ENCODE peak calls at places on chromosomes 12 and 14, in five cellular contexts. Y, B, C, P and U are unnamed samples.
A peak's percentile ranks its signal among the peaks of the same experiment; 100 is the strongest.

GRCh38 chr12:113862570-113863454 is 103.3 kb downstream of the RBM19 start:
- DNase-seq in Y (peak; percentile 96), B (peak; percentile 52), C (no peak), P (no peak), U (no peak)

GRCh38 chr12:48001426-48002178 is 2.7 kb downstream of the COL2A1 start:
- DNase-seq in Y (peak; percentile 51), B (peak; percentile 87), C (peak; percentile 74), P (peak; percentile 81), U (peak; percentile 74)

GRCh38 chr12:20268121-20268732 is 100.1 kb upstream of the PDE3A start:
- DNase-seq in Y (peak; percentile 46), B (no peak), C (no peak), P (no peak), U (no peak)

GRCh38 chr12:75478395-75478794 is 2.2 kb upstream of the GLIPR1 start:
- DNase-seq in Y (peak; percentile 46), B (no peak), C (peak; percentile 40), P (no peak), U (no peak)

GRCh38 chr12:62627181-62627580 is 160.6 kb downstream of the MON2 start:
- DNase-seq in Y (no peak), B (no peak), C (no peak), P (no peak), U (no peak)

GRCh38 chr12:106582264-106582591 is 576 bp upstream of the RFX4 start:
- DNase-seq in Y (no peak), B (no peak), C (no peak), P (peak; percentile 69), U (peak; percentile 33)

GRCh38 chr12:109752117-109753053 is 38.8 kb downstream of the FAM222A start:
- DNase-seq in Y (no peak), B (peak; percentile 25), C (no peak), P (no peak), U (no peak)

GRCh38 chr12:102107970-102108369 is 11.9 kb downstream of the NUP37 start:
- DNase-seq in Y (no peak), B (no peak), C (no peak), P (no peak), U (no peak)

GRCh38 chr14:57559561-57559960 is 65.9 kb upstream of the CCDC198 start:
- DNase-seq in Y (no peak), B (no peak), C (no peak), P (no peak), U (peak; percentile 64)

GRCh38 chr12:32496946-32497345 is 97.6 kb downstream of the FGD4 start:
- DNase-seq in Y (no peak), B (no peak), C (no peak), P (no peak), U (no peak)

GRCh38 chr14:90569606-90570462 is 173.0 kb downstream of the CALM1 start:
- DNase-seq in Y (no peak), B (no peak), C (peak; percentile 7), P (no peak), U (no peak)

GRCh38 chr12:25041006-25041741 is 92.3 kb upstream of the BCAT1 start:
- DNase-seq in Y (no peak), B (no peak), C (no peak), P (no peak), U (no peak)

GRCh38 chr14:80560800-80561199 is 349.5 kb upstream of the DIO2 start:
- DNase-seq in Y (no peak), B (no peak), C (no peak), P (no peak), U (no peak)

GRCh38 chr12:2970744-2971143 is 11.5 kb downstream of the TEAD4 start:
- DNase-seq in Y (peak; percentile 43), B (no peak), C (peak; percentile 63), P (no peak), U (no peak)

GRCh38 chr14:22977684-22978486 is 4.5 kb downstream of the AJUBA start:
- DNase-seq in Y (peak; percentile 66), B (peak; percentile 92), C (peak; percentile 57), P (peak; percentile 77), U (peak; percentile 93)

GRCh38 chr12:2384533-2385328 is 331.9 kb downstream of the CACNA1C start:
- DNase-seq in Y (peak; percentile 68), B (no peak), C (no peak), P (no peak), U (no peak)

GRCh38 chr14:106318700-106319099 is 792.3 kb downstream of the TMEM121 start:
- DNase-seq in Y (no peak), B (no peak), C (no peak), P (no peak), U (no peak)

GRCh38 chr12:11727133-11727664 is 77.7 kb downstream of the ETV6 start:
- DNase-seq in Y (no peak), B (no peak), C (no peak), P (no peak), U (no peak)

GRCh38 chr12:21814814-21815213 is 40.3 kb upstream of the KCNJ8 start:
- DNase-seq in Y (no peak), B (no peak), C (no peak), P (no peak), U (no peak)

GRCh38 chr14:61218765-61219164 is 62.4 kb downstream of the TMEM30B start:
- DNase-seq in Y (no peak), B (no peak), C (no peak), P (no peak), U (no peak)

GRCh38 chr14:76710093-76711010 is 50.9 kb upstream of the VASH1 start:
- DNase-seq in Y (peak; percentile 57), B (no peak), C (peak; percentile 80), P (peak; percentile 46), U (peak; percentile 46)

GRCh38 chr12:53100466-53101151 is 2.7 kb upstream of the SOAT2 start:
- DNase-seq in Y (no peak), B (no peak), C (no peak), P (no peak), U (no peak)

GRCh38 chr14:52950898-52951729 is at the start of gene FERMT2:
- DNase-seq in Y (peak; percentile 90), B (peak; percentile 89), C (peak; percentile 91), P (peak; percentile 91), U (peak; percentile 90)

GRCh38 chr12:97800561-97800960 is 338.0 kb downstream of the RMST start:
- DNase-seq in Y (no peak), B (no peak), C (no peak), P (no peak), U (no peak)

GRCh38 chr14:56005580-56006053 is 112.6 kb upstream of the PELI2 start:
- DNase-seq in Y (peak; percentile 90), B (no peak), C (peak; percentile 53), P (peak; percentile 48), U (no peak)

GRCh38 chr12:124466200-124467128 is 100.9 kb downstream of the NCOR2 start:
- DNase-seq in Y (peak; percentile 93), B (no peak), C (no peak), P (no peak), U (no peak)

GRCh38 chr12:29230800-29231560 is 81.9 kb downstream of the FAR2 start:
- DNase-seq in Y (no peak), B (no peak), C (peak; percentile 89), P (no peak), U (no peak)

GRCh38 chr14:73462078-73462715 is 3.9 kb upstream of the NUMB start:
- DNase-seq in Y (peak; percentile 50), B (no peak), C (no peak), P (no peak), U (no peak)

GRCh38 chr12:89040146-89040964 is 311.9 kb downstream of the DUSP6 start:
- DNase-seq in Y (no peak), B (peak; percentile 55), C (no peak), P (no peak), U (no peak)

GRCh38 chr12:127509066-127509778 is 757.7 kb upstream of the TMEM132C start:
- DNase-seq in Y (peak; percentile 60), B (no peak), C (no peak), P (no peak), U (no peak)

GRCh38 chr14:74038015-74038859 is 19.1 kb downstream of the BBOF1 start:
- DNase-seq in Y (peak; percentile 69), B (no peak), C (peak; percentile 84), P (no peak), U (peak; percentile 31)

GRCh38 chr12:116121453-116121871 is 156.0 kb downstream of the MED13L start:
- DNase-seq in Y (no peak), B (no peak), C (peak; percentile 55), P (no peak), U (no peak)

GRCh38 chr12:5509557-5509956 is 77.6 kb downstream of the NTF3 start:
- DNase-seq in Y (no peak), B (no peak), C (no peak), P (peak; percentile 7), U (no peak)

GRCh38 chr12:101783150-101783549 is 43.9 kb upstream of the SYCP3 start:
- DNase-seq in Y (peak; percentile 60), B (no peak), C (no peak), P (no peak), U (no peak)

GRCh38 chr12:52618866-52619265 is 507 bp upstream of the KRT73 start:
- DNase-seq in Y (no peak), B (peak; percentile 25), C (no peak), P (peak; percentile 33), U (no peak)

GRCh38 chr14:100051543-100051942 is 13.7 kb upstream of the EVL start:
- DNase-seq in Y (no peak), B (no peak), C (no peak), P (no peak), U (no peak)

GRCh38 chr14:33780035-33780434 is 170.8 kb downstream of the EGLN3 start:
- DNase-seq in Y (no peak), B (no peak), C (no peak), P (no peak), U (no peak)

GRCh38 chr14:82501554-82501953 is 967.9 kb upstream of the SEL1L start:
- DNase-seq in Y (no peak), B (no peak), C (no peak), P (no peak), U (no peak)
- H2BK12ac ChIP-seq in Y (no peak overlapping the region), B (no peak overlapping the region), C (no peak overlapping the region), P (no peak overlapping the region), U (no peak overlapping the region)

GRCh38 chr14:101838476-101838875 is 77.0 kb downstream of the PPP2R5C start:
- DNase-seq in Y (no peak), B (no peak), C (no peak), P (no peak), U (no peak)
- H3K4me1 ChIP-seq in Y (peaks cover 27% of the 10 kb centered on the region), B (peaks cover 2% of the 10 kb centered on the region), C (no peaks in the 10 kb centered on the region), P (no peaks in the 10 kb centered on the region), U (peaks cover 2% of the 10 kb centered on the region)

DNA sequence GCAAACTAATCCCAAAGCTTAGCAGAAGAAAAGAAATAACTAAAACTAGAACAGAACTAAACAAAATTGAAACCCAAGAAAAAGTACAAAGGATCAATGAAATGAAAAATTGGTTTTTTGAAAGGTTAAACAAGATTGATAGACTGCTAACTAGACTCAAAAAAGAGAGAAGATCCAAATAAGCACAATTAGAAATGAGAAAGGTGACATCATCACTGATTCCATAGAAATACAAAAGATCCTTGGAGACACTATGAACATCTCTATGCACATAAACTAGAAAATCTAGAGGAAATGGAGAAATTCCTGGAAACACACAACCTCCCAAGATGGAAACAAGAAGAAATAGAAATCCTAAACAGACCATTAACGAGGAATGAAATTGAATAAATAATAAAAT is 47.1 kb upstream of the SLC38A2 start:
- DNase-seq in Y (no peak), B (no peak), C (no peak), P (no peak), U (no peak)
- H2BK12ac ChIP-seq in Y (no peak overlapping the region), B (no peak overlapping the region), C (no peak overlapping the region), P (no peak overlapping the region), U (no peak overlapping the region)

DNA sequence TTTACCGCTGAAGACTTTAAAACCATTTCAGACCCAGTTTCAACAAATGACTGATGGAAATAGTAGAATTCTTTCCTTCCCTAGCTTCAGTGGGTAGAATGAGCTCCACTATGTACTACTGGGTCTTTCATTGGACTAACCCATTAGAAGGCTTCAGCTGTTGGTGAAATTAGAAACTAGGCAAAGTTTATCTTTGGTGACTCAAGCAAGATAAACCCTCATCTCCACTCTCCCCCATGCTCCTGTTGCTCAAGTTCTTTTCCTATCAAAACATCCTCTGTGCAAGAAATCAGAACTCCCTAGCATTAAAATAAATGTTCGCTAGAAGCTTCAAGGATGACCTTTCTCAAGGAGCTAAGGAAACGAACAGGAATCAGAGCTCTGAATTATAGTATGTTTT is 159.2 kb downstream of the PAWR start:
- DNase-seq in Y (no peak), B (no peak), C (no peak), P (no peak), U (no peak)
- H3K4me1 ChIP-seq in Y (peaks cover 2% of the 10 kb centered on the region), B (peaks cover 3% of the 10 kb centered on the region), C (peaks cover 5% of the 10 kb centered on the region), P (no peaks in the 10 kb centered on the region), U (no peaks in the 10 kb centered on the region)